ENCODE peak calls at places on chromosomes 16 and 17, in eight cellular contexts. A is iris pigment epithelial cell; F is islet precursor cell; G is NCI-H1092; Y is left colon; K is CD4-positive, alpha-beta memory T cell; O is prostate gland; H is effector memory CD4-positive, alpha-beta T cell. B is an unnamed sample.

GRCh38 chr16:85663891-85664321 is 24.8 kb downstream of the GINS2 start:
- DNase-seq in A (no peak), F (no peak), G (peak; percentile 66), Y (peak; percentile 55), K (no peak), O (no peak), H (no peak), B (no peak)

GRCh38 chr16:31508706-31509523 is 724 bp upstream of the RUSF1 start:
- DNase-seq in A (peak; percentile 44), F (no peak), G (no peak), Y (no peak), K (no peak), O (no peak), H (no peak), B (no peak)

GRCh38 chr17:37694734-37695133 is 50.1 kb downstream of the HNF1B start:
- DNase-seq in A (no peak), F (no peak), G (no peak), Y (no peak), K (no peak), O (no peak), H (no peak), B (no peak)

GRCh38 chr17:4142107-4142900 is 526 bp downstream of the ZZEF1 start:
- DNase-seq in A (peak; percentile 51), F (peak; percentile 83), G (no peak), Y (peak; percentile 60), K (no peak), O (no peak), H (peak; percentile 30), B (peak; percentile 39)

GRCh38 chr17:49926886-49927285 is 42.1 kb upstream of the DLX4 start:
- DNase-seq in A (no peak), F (no peak), G (no peak), Y (no peak), K (no peak), O (no peak), H (no peak), B (no peak)

GRCh38 chr17:76138234-76138895 is 2.7 kb downstream of the FOXJ1 start:
- DNase-seq in A (no peak), F (peak; percentile 88), G (peak; percentile 16), Y (no peak), K (no peak), O (no peak), H (no peak), B (no peak)

GRCh38 chr17:32161506-32162365 is 19.4 kb downstream of the RHOT1 start:
- DNase-seq in A (peak; percentile 89), F (no peak), G (no peak), Y (no peak), K (no peak), O (no peak), H (no peak), B (no peak)

GRCh38 chr16:53775821-53776431 is 72.0 kb downstream of the FTO start:
- DNase-seq in A (peak; percentile 94), F (peak; percentile 82), G (no peak), Y (no peak), K (no peak), O (peak; percentile 66), H (no peak), B (no peak)

B was measured in D341Med.